ENCODE peak calls at places on chromosomes 1 and 21, in four cellular contexts. Q, S, T and I are unnamed samples.
A peak's percentile ranks its signal among the peaks of the same experiment; 100 is the strongest.

GRCh38 chr1:241985787-241986186 is 13.1 kb downstream of the MAP1LC3C start:
- DNase-seq in Q (no peak), S (peak; percentile 60), T (peak; percentile 38), I (no peak)

GRCh38 chr1:23188434-23188884 is 19.8 kb upstream of the LUZP1 start:
- DNase-seq in Q (no peak), S (no peak), T (no peak), I (no peak)

GRCh38 chr1:36199934-36200741 is 24.1 kb upstream of the THRAP3 start:
- DNase-seq in Q (peak; percentile 73), S (no peak), T (no peak), I (no peak)

GRCh38 chr1:56515898-56516538 is 63.3 kb downstream of the PLPP3 start:
- DNase-seq in Q (no peak), S (no peak), T (no peak), I (no peak)

GRCh38 chr1:65948609-65949229 is 156.0 kb downstream of the PDE4B start:
- DNase-seq in Q (no peak), S (no peak), T (peak; percentile 7), I (no peak)

GRCh38 chr1:21621051-21621450 is 48.1 kb downstream of the RAP1GAP start:
- DNase-seq in Q (no peak), S (no peak), T (no peak), I (no peak)

GRCh38 chr21:31072486-31072885 is 34.2 kb upstream of the KRTAP19-8 start:
- DNase-seq in Q (no peak), S (no peak), T (no peak), I (no peak)

GRCh38 chr1:226438007-226438406 is 30.1 kb upstream of the PARP1 start:
- DNase-seq in Q (no peak), S (no peak), T (peak; percentile 32), I (no peak)

GRCh38 chr1:187817782-187818181 is 989.0 kb downstream of the PLA2G4A start:
- DNase-seq in Q (no peak), S (peak; percentile 5), T (no peak), I (no peak)

GRCh38 chr1:68131261-68131660 is 80.8 kb upstream of the DIRAS3 start:
- DNase-seq in Q (no peak), S (no peak), T (no peak), I (no peak)

GRCh38 chr1:15952317-15953258 is 23.3 kb downstream of the ZBTB17 start:
- DNase-seq in Q (no peak), S (no peak), T (peak; percentile 38), I (no peak)

GRCh38 chr1:9291914-9292360 is 757 bp upstream of the SPSB1 start:
- DNase-seq in Q (peak; percentile 80), S (no peak), T (no peak), I (peak; percentile 66)

GRCh38 chr1:63878914-63879313 is 105.1 kb downstream of the ROR1 start:
- DNase-seq in Q (no peak), S (no peak), T (no peak), I (no peak)

GRCh38 chr1:8031176-8031785 is 5.2 kb upstream of the ERRFI1 start:
- DNase-seq in Q (no peak), S (peak; percentile 34), T (no peak), I (no peak)

GRCh38 chr1:172356620-172357019 is 63.9 kb upstream of the C1orf105 start:
- DNase-seq in Q (no peak), S (no peak), T (peak; percentile 56), I (no peak)

GRCh38 chr1:197441990-197442389 is 173.9 kb downstream of the CRB1 start:
- DNase-seq in Q (no peak), S (peak; percentile 5), T (no peak), I (no peak)

GRCh38 chr1:34683616-34684015 is 71.2 kb upstream of the GJB5 start:
- DNase-seq in Q (no peak), S (no peak), T (no peak), I (no peak)

GRCh38 chr1:231354330-231355020 is 16.4 kb downstream of the SPRTN start:
- DNase-seq in Q (no peak), S (no peak), T (no peak), I (no peak)

GRCh38 chr1:209432443-209432825 is 151.1 kb upstream of the CAMK1G start:
- DNase-seq in Q (no peak), S (no peak), T (no peak), I (no peak)

GRCh38 chr1:244970236-244970652 is 105.9 kb upstream of the HNRNPU start:
- DNase-seq in Q (peak; percentile 90), S (peak; percentile 92), T (peak; percentile 42), I (peak; percentile 86)

GRCh38 chr1:204363335-204364114 is 3.8 kb upstream of the PLEKHA6 start:
- DNase-seq in Q (peak; percentile 79), S (peak; percentile 74), T (peak; percentile 54), I (peak; percentile 78)

GRCh38 chr1:11487196-11487751 is 8.3 kb downstream of the DISP3 start:
- DNase-seq in Q (no peak), S (no peak), T (no peak), I (no peak)

GRCh38 chr1:196486346-196486745 is 121.9 kb downstream of the KCNT2 start:
- DNase-seq in Q (no peak), S (no peak), T (no peak), I (no peak)

GRCh38 chr21:15560383-15561056 is 169.3 kb upstream of the USP25 start:
- DNase-seq in Q (no peak), S (no peak), T (no peak), I (no peak)

GRCh38 chr21:15051652-15052554 is 12.9 kb downstream of the NRIP1 start:
- DNase-seq in Q (no peak), S (no peak), T (no peak), I (no peak)

GRCh38 chr1:36570478-36571060 is 87.9 kb upstream of the CSF3R start:
- DNase-seq in Q (no peak), S (no peak), T (no peak), I (no peak)

GRCh38 chr1:113758631-113759340 is 500 bp downstream of the PHTF1 start:
- DNase-seq in Q (peak; percentile 82), S (peak; percentile 73), T (peak; percentile 23), I (peak; percentile 84)

GRCh38 chr1:5514519-5515183 is 477.6 kb downstream of the NPHP4 start:
- DNase-seq in Q (peak; percentile 76), S (peak; percentile 79), T (peak; percentile 16), I (peak; percentile 98)

GRCh38 chr1:243791586-243792267 is 58.3 kb downstream of the AKT3 start:
- DNase-seq in Q (no peak), S (no peak), T (no peak), I (no peak)

GRCh38 chr1:150558328-150558727 is 9.1 kb downstream of the ADAMTSL4 start:
- DNase-seq in Q (peak; percentile 54), S (no peak), T (no peak), I (no peak)

GRCh38 chr1:209480345-209480744 is 103.2 kb upstream of the CAMK1G start:
- DNase-seq in Q (no peak), S (no peak), T (no peak), I (no peak)

GRCh38 chr1:201739492-201740085 is 89.4 kb upstream of the IPO9 start:
- DNase-seq in Q (no peak), S (peak; percentile 67), T (peak; percentile 61), I (peak; percentile 84)

GRCh38 chr1:41239988-41240610 is 2.0 kb downstream of the SCMH1 start:
- DNase-seq in Q (no peak), S (peak; percentile 67), T (no peak), I (no peak)

GRCh38 chr1:91161749-91162148 is 139.9 kb upstream of the ZNF644 start:
- DNase-seq in Q (no peak), S (no peak), T (no peak), I (no peak)

DNA sequence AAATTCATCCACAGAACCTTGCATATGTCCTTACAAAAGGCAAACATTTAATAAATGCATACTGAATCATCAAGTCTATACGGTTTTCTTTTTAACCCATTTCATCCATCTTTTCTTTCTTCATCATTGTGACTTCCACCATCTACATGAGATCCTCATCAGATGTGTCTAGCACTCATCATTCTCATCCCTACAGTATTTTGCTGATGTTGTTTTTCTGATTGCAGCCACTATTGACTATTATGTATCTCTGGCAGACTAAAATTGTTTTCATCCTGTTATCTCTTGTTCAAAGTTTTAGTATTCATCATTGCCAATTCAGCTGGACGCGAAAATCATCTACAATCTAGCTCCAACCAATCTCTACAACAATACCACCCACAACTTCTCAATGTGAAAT is 5.9 kb downstream of the LRIF1 start:
- DNase-seq in Q (no peak), S (no peak), T (no peak), I (no peak)
- H3K9me3 ChIP-seq in Q (no peaks in the 10 kb centered on the region), S (no peaks in the 10 kb centered on the region), T (no peaks in the 10 kb centered on the region), I (no peaks in the 10 kb centered on the region)

GRCh38 chr1:194069831-194070218 is 883.4 kb upstream of the B3GALT2 start:
- DNase-seq in Q (no peak), S (no peak), T (no peak), I (no peak)

GRCh38 chr1:194071200-194071599 is 884.8 kb upstream of the B3GALT2 start:
- DNase-seq in Q (no peak), S (no peak), T (no peak), I (no peak)

GRCh38 chr1:194067772-194068171 is 881.4 kb upstream of the B3GALT2 start:
- DNase-seq in Q (no peak), S (no peak), T (no peak), I (no peak)

GRCh38 chr1:194069168-194069830 is 882.9 kb upstream of the B3GALT2 start:
- DNase-seq in Q (no peak), S (no peak), T (no peak), I (peak; percentile 9)

DNA sequence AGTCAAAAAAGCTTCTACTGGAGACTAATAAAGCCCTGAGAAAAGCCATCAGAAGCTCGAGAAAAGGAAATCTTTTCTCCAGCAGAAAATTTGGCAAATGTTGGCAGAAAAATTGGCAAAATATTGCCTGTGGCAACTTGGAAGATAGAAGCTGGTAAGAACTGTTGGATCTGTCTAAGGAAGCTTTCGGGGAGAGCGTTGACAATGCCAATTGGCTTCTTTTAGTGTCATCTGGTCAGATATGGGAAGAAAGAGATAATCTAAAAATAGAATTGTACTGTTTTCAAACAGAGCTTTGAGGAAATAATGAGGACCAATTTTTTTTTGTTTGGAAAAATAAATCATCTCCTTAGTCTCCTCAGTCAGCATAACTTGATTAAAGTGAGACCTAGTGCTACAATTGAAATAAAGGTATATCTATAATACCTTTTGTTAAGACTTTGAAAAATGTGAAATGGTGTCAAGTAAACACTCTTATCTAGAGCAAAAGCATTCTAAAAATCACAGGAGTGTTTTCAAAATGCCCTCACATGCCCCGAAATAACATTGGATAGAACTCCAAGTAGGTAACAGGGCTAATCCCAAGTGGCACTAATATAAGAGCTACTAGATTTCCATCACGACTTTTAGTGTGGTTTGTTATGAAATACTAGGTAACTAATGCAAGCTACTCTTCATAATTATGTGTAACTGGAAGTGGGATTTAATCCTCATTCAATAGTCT is 882.2 kb upstream of the B3GALT2 start:
- DNase-seq in Q (no peak), S (no peak), T (no peak), I (no peak)
- H3K4me3 ChIP-seq in Q (no peak overlapping the region), S (no peak overlapping the region), T (no peak overlapping the region), I (no peak overlapping the region)

GRCh38 chr1:239858058-239858457 is 233.6 kb upstream of the FMN2 start:
- DNase-seq in Q (no peak), S (no peak), T (no peak), I (no peak)
- H3K9me3 ChIP-seq in Q (no peaks in the 10 kb centered on the region), S (no peaks in the 10 kb centered on the region), T (peaks cover 9% of the 10 kb centered on the region), I (no peaks in the 10 kb centered on the region)

GRCh38 chr1:27566462-27567182 is 37.3 kb downstream of the AHDC1 start:
- DNase-seq in Q (peak; percentile 76), S (no peak), T (no peak), I (no peak)

GRCh38 chr1:27564264-27564579 is 39.7 kb downstream of the AHDC1 start:
- DNase-seq in Q (no peak), S (no peak), T (no peak), I (no peak)

GRCh38 chr1:27563407-27564263 is 40.3 kb downstream of the AHDC1 start:
- DNase-seq in Q (peak; percentile 89), S (peak; percentile 49), T (no peak), I (peak; percentile 95)

GRCh38 chr1:27567183-27567526 is 36.8 kb downstream of the AHDC1 start:
- DNase-seq in Q (no peak), S (no peak), T (no peak), I (no peak)

GRCh38 chr1:27564710-27565649 is 39.0 kb downstream of the AHDC1 start:
- DNase-seq in Q (peak; percentile 77), S (no peak), T (no peak), I (peak; percentile 65)
- H3K4me3 ChIP-seq in Q (peak overlapping the region; percentile 51), S (no peak overlapping the region), T (no peak overlapping the region), I (peak overlapping the region; percentile 29)